ENCODE peak calls at places on chromosome 4, in five cellular contexts. V is pons, U is gastrocnemius medialis, L is pulmonary artery endothelial cell, F is BE2C. O is an unnamed sample.

GRCh38 chr4:1713003-1713397 is 881 bp upstream of the SLBP start:
- DNase-seq in F (no peak), U (no peak), V (no peak), L (no peak), O (peak; percentile 46)

GRCh38 chr4:140641105-140641555 is 72.4 kb upstream of the UCP1 start:
- DNase-seq in F (no peak), V (no peak), L (no peak), U (no peak), O (no peak)

GRCh38 chr4:185322805-185323204 is 72.9 kb downstream of the LRP2BP start:
- DNase-seq in U (no peak), L (no peak), V (no peak), F (no peak), O (no peak)

GRCh38 chr4:36152712-36153111 is 91.6 kb downstream of the ARAP2 start:
- DNase-seq in L (no peak), F (no peak), U (no peak), V (no peak), O (no peak)

GRCh38 chr4:45732161-45732560 is 391.7 kb downstream of the GABRG1 start:
- DNase-seq in U (no peak), L (no peak), F (no peak), V (no peak), O (no peak)

GRCh38 chr4:76156635-76157034 is 8.4 kb upstream of the NUP54 start:
- DNase-seq in F (no peak), L (peak; percentile 20), V (no peak), U (no peak), O (no peak)

GRCh38 chr4:74487771-74488170 is 42.8 kb downstream of the AREG start:
- DNase-seq in U (no peak), V (peak; percentile 51), F (no peak), L (no peak), O (no peak)

GRCh38 chr4:40321671-40322131 is 13.4 kb upstream of the CHRNA9 start:
- DNase-seq in L (no peak), F (no peak), V (no peak), U (no peak), O (peak; percentile 38)

GRCh38 chr4:183333983-183334382 is 11.8 kb upstream of the CLDN24 start:
- DNase-seq in L (no peak), U (no peak), V (no peak), F (no peak), O (peak; percentile 9)

GRCh38 chr4:155468282-155468681 is 91.5 kb upstream of the MAP9 start:
- DNase-seq in L (no peak), V (no peak), U (no peak), F (no peak), O (no peak)

GRCh38 chr4:101914761-101915160 is 124.2 kb downstream of the BANK1 start:
- DNase-seq in V (peak; percentile 2), F (no peak), L (no peak), U (no peak), O (no peak)

GRCh38 chr4:54400802-54401201 is 171.7 kb downstream of the PDGFRA start:
- DNase-seq in U (no peak), L (peak; percentile 74), F (no peak), V (peak; percentile 74), O (no peak)

GRCh38 chr4:70508801-70509200 is 9.6 kb upstream of the AMTN start:
- DNase-seq in U (no peak), L (no peak), F (no peak), V (no peak), O (no peak)

GRCh38 chr4:113383111-113383785 is 333.8 kb downstream of the ANK2 start:
- DNase-seq in F (no peak), L (peak; percentile 60), V (peak; percentile 48), U (no peak), O (no peak)

O was measured in T47D.